ENCODE peak calls at places on chromosomes 11 and 22, in nine cellular contexts. I is ELF-1, H is osteoblast, A is neural progenitor cell, J is hypothalamus, X is substantia nigra, D is A549, Q is iris pigment epithelial cell, L is skeletal muscle cell. U is an unnamed sample.

GRCh38 chr11:107545101-107545514 is 20.4 kb downstream of the ALKBH8 start:
- DNase-seq in I (no peak), H (peak), A (no peak), J (no peak), X (no peak), D (no peak), Q (peak), L (peak), U (no peak)

GRCh38 chr11:1917523-1918435 is 1.7 kb upstream of the TNNT3 start:
- DNase-seq in I (peak), H (peak), A (peak), J (no peak), X (no peak), D (no peak), Q (no peak), L (no peak), U (no peak)

GRCh38 chr11:794766-795637 is 3.1 kb downstream of the SLC25A22 start:
- DNase-seq in I (no peak), H (no peak), A (no peak), J (no peak), X (no peak), D (no peak), Q (no peak), L (no peak), U (peak)

GRCh38 chr11:66718320-66718971 is 10.6 kb downstream of the SPTBN2 start:
- DNase-seq in I (peak), H (peak), A (no peak), J (no peak), X (no peak), D (no peak), Q (no peak), L (no peak), U (no peak)

GRCh38 chr11:62889484-62890437 is 9.1 kb downstream of the SLC3A2 start:
- DNase-seq in I (peak), H (peak), A (no peak), J (no peak), X (no peak), D (peak), Q (no peak), L (no peak), U (peak)

GRCh38 chr11:8307601-8308000 is 43.9 kb upstream of the LMO1 start:
- DNase-seq in I (no peak), H (no peak), A (no peak), J (no peak), X (no peak), D (no peak), Q (no peak), L (no peak), U (no peak)

GRCh38 chr11:128660957-128661356 is 32.9 kb upstream of the FLI1 start:
- DNase-seq in I (no peak), H (no peak), A (no peak), J (no peak), X (no peak), D (no peak), Q (no peak), L (no peak), U (no peak)

GRCh38 chr11:123470862-123471261 is 40.8 kb downstream of the GRAMD1B start:
- DNase-seq in I (no peak), H (no peak), A (no peak), J (no peak), X (no peak), D (no peak), Q (no peak), L (no peak), U (no peak)

GRCh38 chr11:62133328-62134065 is 9.7 kb downstream of the INCENP start:
- DNase-seq in I (peak), H (peak), A (no peak), J (no peak), X (no peak), D (no peak), Q (no peak), L (no peak), U (no peak)

GRCh38 chr22:46654426-46654825 is 34.2 kb downstream of the GRAMD4 start:
- DNase-seq in I (no peak), H (no peak), A (no peak), J (no peak), X (no peak), D (no peak), Q (no peak), L (no peak), U (no peak)